ENCODE peak calls at places on chromosome 1, in five cellular contexts. One of them, this sample, is unnamed.

GRCh38 chr1:39080884-39081265 is 54.7 kb downstream of the NDUFS5 start:
- DNase-seq in GM23338: peak
- DNase-seq in endothelial cell: no peak
- DNase-seq in nephron progenitor cell: peak
- DNase-seq in testis: peak
- DNase-seq in this sample: peak

GRCh38 chr1:171913385-171913784 is 72.1 kb downstream of the DNM3 start:
- DNase-seq in GM23338: no peak
- DNase-seq in endothelial cell: no peak
- DNase-seq in nephron progenitor cell: no peak
- DNase-seq in testis: peak
- DNase-seq in this sample: no peak

GRCh38 chr1:12549460-12550349 is 68.3 kb downstream of the DHRS3 start:
- DNase-seq in testis: peak
- DNase-seq in endothelial cell: no peak
- DNase-seq in GM23338: no peak
- DNase-seq in nephron progenitor cell: peak
- DNase-seq in this sample: peak

GRCh38 chr1:67148516-67149178 is 13.9 kb upstream of the C1orf141 start:
- DNase-seq in GM23338: no peak
- DNase-seq in testis: no peak
- DNase-seq in nephron progenitor cell: no peak
- DNase-seq in endothelial cell: no peak
- DNase-seq in this sample: no peak

GRCh38 chr1:50139339-50139738 is 30.6 kb downstream of the ELAVL4 start:
- DNase-seq in testis: no peak
- DNase-seq in endothelial cell: no peak
- DNase-seq in nephron progenitor cell: no peak
- DNase-seq in GM23338: no peak
- DNase-seq in this sample: no peak

GRCh38 chr1:149993764-149994163 is 16.8 kb downstream of the OTUD7B start:
- DNase-seq in GM23338: no peak
- DNase-seq in nephron progenitor cell: no peak
- DNase-seq in endothelial cell: no peak
- DNase-seq in testis: no peak
- DNase-seq in this sample: no peak

GRCh38 chr1:242447682-242448081 is 76.8 kb downstream of the PLD5 start:
- DNase-seq in testis: no peak
- DNase-seq in nephron progenitor cell: no peak
- DNase-seq in endothelial cell: no peak
- DNase-seq in GM23338: peak
- DNase-seq in this sample: no peak

GRCh38 chr1:62295921-62296451 is 23.2 kb downstream of the KANK4 start:
- DNase-seq in GM23338: no peak
- DNase-seq in testis: no peak
- DNase-seq in endothelial cell: no peak
- DNase-seq in nephron progenitor cell: no peak
- DNase-seq in this sample: no peak

GRCh38 chr1:52917156-52917555 is 4.4 kb downstream of the ECHDC2 start:
- DNase-seq in nephron progenitor cell: no peak
- DNase-seq in GM23338: no peak
- DNase-seq in endothelial cell: no peak
- DNase-seq in testis: peak
- DNase-seq in this sample: no peak

GRCh38 chr1:228106800-228107054 is 2.4 kb downstream of the MRPL55 start:
- DNase-seq in GM23338: no peak
- DNase-seq in testis: no peak
- DNase-seq in nephron progenitor cell: no peak
- DNase-seq in endothelial cell: no peak
- DNase-seq in this sample: peak

GRCh38 chr1:1358433-1359201 is at the start of gene MXRA8:
- DNase-seq in GM23338: peak
- DNase-seq in nephron progenitor cell: peak
- DNase-seq in endothelial cell: no peak
- DNase-seq in testis: peak
- DNase-seq in this sample: no peak

GRCh38 chr1:118185083-118185899 is at the start of gene SPAG17:
- DNase-seq in endothelial cell: peak
- DNase-seq in testis: peak
- DNase-seq in nephron progenitor cell: peak
- DNase-seq in GM23338: peak
- DNase-seq in this sample: no peak

GRCh38 chr1:110237406-110238152 is 27.5 kb downstream of the KCNC4 start:
- DNase-seq in nephron progenitor cell: no peak
- DNase-seq in endothelial cell: no peak
- DNase-seq in testis: no peak
- DNase-seq in GM23338: no peak
- DNase-seq in this sample: no peak

GRCh38 chr1:19443321-19443720 is 42.0 kb downstream of the CAPZB start:
- DNase-seq in nephron progenitor cell: no peak
- DNase-seq in GM23338: no peak
- DNase-seq in testis: no peak
- DNase-seq in endothelial cell: no peak
- DNase-seq in this sample: no peak

GRCh38 chr1:19447550-19447949 is 37.8 kb downstream of the CAPZB start:
- DNase-seq in GM23338: no peak
- DNase-seq in endothelial cell: no peak
- DNase-seq in testis: no peak
- DNase-seq in nephron progenitor cell: no peak
- DNase-seq in this sample: no peak

GRCh38 chr1:19444399-19445021 is 40.8 kb downstream of the CAPZB start:
- DNase-seq in GM23338: no peak
- DNase-seq in testis: no peak
- DNase-seq in nephron progenitor cell: no peak
- DNase-seq in endothelial cell: no peak
- DNase-seq in this sample: no peak

GRCh38 chr1:19448491-19449439 is 36.6 kb downstream of the CAPZB start:
- DNase-seq in nephron progenitor cell: peak
- DNase-seq in GM23338: no peak
- DNase-seq in testis: no peak
- DNase-seq in endothelial cell: no peak
- DNase-seq in this sample: no peak

GRCh38 chr1:19445417-19446342 is 39.7 kb downstream of the CAPZB start:
- DNase-seq in nephron progenitor cell: peak
- DNase-seq in testis: no peak
- DNase-seq in endothelial cell: peak
- DNase-seq in GM23338: peak
- DNase-seq in this sample: no peak
- TF ChIP-seq CTCF in nephron progenitor cell: peak
- TF ChIP-seq CTCF in testis: peak
- TF ChIP-seq CTCF in endothelial cell: no peak
- TF ChIP-seq CTCF in GM23338: no peak
- TF ChIP-seq CTCF in this sample: peak

GRCh38 chr1:24112381-24113169 is 640 bp upstream of the MYOM3 start:
- DNase-seq in endothelial cell: peak
- DNase-seq in testis: peak
- DNase-seq in nephron progenitor cell: peak
- DNase-seq in GM23338: peak
- DNase-seq in this sample: peak
- TF ChIP-seq CTCF in endothelial cell: no peak
- TF ChIP-seq CTCF in testis: peak
- TF ChIP-seq CTCF in nephron progenitor cell: no peak
- TF ChIP-seq CTCF in GM23338: peak
- TF ChIP-seq CTCF in this sample: peak

GRCh38 chr1:25590096-25590824 is 26.3 kb upstream of the MAN1C1 start:
- DNase-seq in testis: peak
- DNase-seq in endothelial cell: no peak
- DNase-seq in GM23338: no peak
- DNase-seq in nephron progenitor cell: no peak
- DNase-seq in this sample: no peak
- TF ChIP-seq CTCF in testis: no peak
- TF ChIP-seq CTCF in endothelial cell: no peak
- TF ChIP-seq CTCF in GM23338: peak
- TF ChIP-seq CTCF in nephron progenitor cell: no peak
- TF ChIP-seq CTCF in this sample: peak

GRCh38 chr1:30876451-30877204 is 31.9 kb downstream of the SDC3 start:
- DNase-seq in testis: no peak
- DNase-seq in GM23338: no peak
- DNase-seq in endothelial cell: no peak
- DNase-seq in nephron progenitor cell: no peak
- DNase-seq in this sample: no peak
- TF ChIP-seq CTCF in testis: no peak
- TF ChIP-seq CTCF in GM23338: peak
- TF ChIP-seq CTCF in endothelial cell: peak
- TF ChIP-seq CTCF in nephron progenitor cell: no peak
- TF ChIP-seq CTCF in this sample: peak

DNA sequence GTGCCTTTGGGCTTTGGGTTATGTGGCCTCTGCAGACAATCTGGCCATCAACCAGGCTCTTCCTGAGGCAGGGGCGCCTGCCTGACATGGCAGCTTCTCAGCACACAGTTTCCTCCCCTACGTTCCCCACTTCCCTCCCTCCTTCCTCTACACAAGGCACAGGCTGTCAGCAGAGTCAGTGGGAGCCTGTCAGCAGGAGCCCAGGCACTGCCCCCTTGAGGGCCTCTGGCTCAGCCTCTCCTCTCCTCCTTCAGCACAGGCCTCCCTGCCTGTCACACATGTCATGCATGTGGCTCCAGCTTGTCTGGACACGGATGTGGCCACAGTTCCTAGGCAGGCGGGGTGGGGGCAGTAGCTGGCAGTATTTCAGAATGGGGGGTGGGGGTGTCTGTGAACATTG is 52.2 kb upstream of the ARTN start:
- DNase-seq in endothelial cell: no peak
- DNase-seq in nephron progenitor cell: peak
- DNase-seq in GM23338: peak
- DNase-seq in testis: no peak
- DNase-seq in this sample: no peak
- TF ChIP-seq CTCF in endothelial cell: no peak
- TF ChIP-seq CTCF in nephron progenitor cell: no peak
- TF ChIP-seq CTCF in GM23338: peak
- TF ChIP-seq CTCF in testis: no peak
- TF ChIP-seq CTCF in this sample: peak

GRCh38 chr1:200535605-200536004 is 84.9 kb downstream of the KIF14 start:
- DNase-seq in endothelial cell: peak
- DNase-seq in nephron progenitor cell: no peak
- DNase-seq in GM23338: peak
- DNase-seq in testis: peak
- DNase-seq in this sample: no peak
- TF ChIP-seq CTCF in endothelial cell: no peak
- TF ChIP-seq CTCF in nephron progenitor cell: no peak
- TF ChIP-seq CTCF in GM23338: peak
- TF ChIP-seq CTCF in testis: no peak
- TF ChIP-seq CTCF in this sample: peak